ENCODE peak calls at places on chromosomes 11 and 22, in four cellular contexts. One of them, this sample, is unnamed.

GRCh38 chr22:19292262-19293230 is 1.0 kb upstream of the CLTCL1 start:
- DNase-seq in IMR-90: no peak
- DNase-seq in fibroblast of villous mesenchyme: peak; percentile 60
- DNase-seq in OCI-LY7: peak; percentile 54
- DNase-seq in this sample: peak; percentile 39

GRCh38 chr11:5690736-5691135 is 1.1 kb downstream of the TRIM22 start:
- DNase-seq in fibroblast of villous mesenchyme: peak; percentile 65
- DNase-seq in OCI-LY7: peak; percentile 24
- DNase-seq in IMR-90: peak; percentile 13
- DNase-seq in this sample: no peak

GRCh38 chr11:83241291-83241946 is 44.7 kb downstream of the CCDC90B start:
- DNase-seq in fibroblast of villous mesenchyme: peak; percentile 70
- DNase-seq in IMR-90: peak; percentile 77
- DNase-seq in OCI-LY7: peak; percentile 62
- DNase-seq in this sample: peak; percentile 55

GRCh38 chr11:380491-380890 is 11.2 kb downstream of the B4GALNT4 start:
- DNase-seq in OCI-LY7: no peak
- DNase-seq in fibroblast of villous mesenchyme: no peak
- DNase-seq in IMR-90: no peak
- DNase-seq in this sample: no peak

GRCh38 chr11:67071420-67072284 is 15.0 kb downstream of the RHOD start:
- DNase-seq in fibroblast of villous mesenchyme: peak; percentile 55
- DNase-seq in IMR-90: peak; percentile 55
- DNase-seq in OCI-LY7: peak; percentile 71
- DNase-seq in this sample: peak; percentile 91

GRCh38 chr11:131704682-131705081 is 334.3 kb downstream of the NTM start:
- DNase-seq in IMR-90: no peak
- DNase-seq in OCI-LY7: no peak
- DNase-seq in fibroblast of villous mesenchyme: no peak
- DNase-seq in this sample: no peak

GRCh38 chr11:122189259-122189658 is 73.2 kb upstream of the BLID start:
- DNase-seq in fibroblast of villous mesenchyme: peak; percentile 87
- DNase-seq in OCI-LY7: no peak
- DNase-seq in IMR-90: peak; percentile 98
- DNase-seq in this sample: no peak

GRCh38 chr11:64048042-64048854 is 12.5 kb downstream of the FLRT1 start:
- DNase-seq in fibroblast of villous mesenchyme: no peak
- DNase-seq in IMR-90: no peak
- DNase-seq in OCI-LY7: no peak
- DNase-seq in this sample: no peak

GRCh38 chr11:57335343-57336110 is at the start of gene SSRP1:
- DNase-seq in OCI-LY7: peak; percentile 95
- DNase-seq in IMR-90: peak; percentile 83
- DNase-seq in fibroblast of villous mesenchyme: peak; percentile 84
- DNase-seq in this sample: peak; percentile 91

GRCh38 chr11:67438121-67438902 is 830 bp upstream of the PTPRCAP start:
- DNase-seq in fibroblast of villous mesenchyme: no peak
- DNase-seq in OCI-LY7: peak; percentile 81
- DNase-seq in IMR-90: no peak
- DNase-seq in this sample: peak; percentile 93

GRCh38 chr11:130631119-130631518 is 182.7 kb downstream of the ADAMTS15 start:
- DNase-seq in fibroblast of villous mesenchyme: peak; percentile 75
- DNase-seq in OCI-LY7: no peak
- DNase-seq in IMR-90: peak; percentile 95
- DNase-seq in this sample: peak; percentile 30

GRCh38 chr22:27997538-27997937 is 78.5 kb upstream of the PITPNB start:
- DNase-seq in fibroblast of villous mesenchyme: no peak
- DNase-seq in OCI-LY7: peak; percentile 24
- DNase-seq in IMR-90: peak; percentile 25
- DNase-seq in this sample: no peak

GRCh38 chr11:9143726-9144125 is 52.3 kb upstream of the SCUBE2 start:
- DNase-seq in fibroblast of villous mesenchyme: no peak
- DNase-seq in IMR-90: no peak
- DNase-seq in OCI-LY7: no peak
- DNase-seq in this sample: no peak

DNA sequence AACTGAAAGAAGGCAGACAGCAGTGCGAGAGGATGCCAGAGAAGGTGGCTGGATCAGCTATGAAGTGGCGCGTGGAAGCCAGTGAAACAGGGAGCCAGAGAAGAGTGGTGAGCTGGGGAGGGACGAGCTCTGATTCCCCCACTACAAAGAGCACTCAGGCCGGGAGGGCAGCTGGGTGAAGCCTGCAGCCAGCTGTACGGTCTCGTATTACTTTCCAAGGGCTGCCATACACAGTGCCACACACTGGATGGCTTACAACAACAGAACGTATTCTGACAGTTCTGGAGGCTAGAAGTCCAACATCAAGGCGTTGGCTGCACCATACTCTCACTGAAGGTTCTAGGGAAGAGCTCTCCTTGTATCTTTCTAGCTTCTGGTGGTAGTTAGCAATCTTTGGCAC is 47.1 kb upstream of the WNT11 start:
- DNase-seq in OCI-LY7: no peak
- DNase-seq in IMR-90: no peak
- DNase-seq in fibroblast of villous mesenchyme: no peak
- DNase-seq in this sample: no peak
- TF ChIP-seq CTCF in OCI-LY7: no peak
- TF ChIP-seq CTCF in IMR-90: no peak
- TF ChIP-seq CTCF in fibroblast of villous mesenchyme: no peak
- TF ChIP-seq CTCF in this sample: no peak

GRCh38 chr11:70942593-70942992 is 309.8 kb downstream of the SHANK2 start:
- DNase-seq in OCI-LY7: peak; percentile 24
- DNase-seq in fibroblast of villous mesenchyme: no peak
- DNase-seq in IMR-90: no peak
- DNase-seq in this sample: peak; percentile 26
- TF ChIP-seq CTCF in OCI-LY7: peak; percentile 81
- TF ChIP-seq CTCF in fibroblast of villous mesenchyme: no peak
- TF ChIP-seq CTCF in IMR-90: no peak
- TF ChIP-seq CTCF in this sample: peak; percentile 56

GRCh38 chr22:40385041-40385782 is 14.8 kb downstream of the SGSM3 start:
- DNase-seq in fibroblast of villous mesenchyme: no peak
- DNase-seq in OCI-LY7: peak; percentile 82
- DNase-seq in IMR-90: no peak
- DNase-seq in this sample: peak; percentile 58
- TF ChIP-seq CTCF in fibroblast of villous mesenchyme: no peak
- TF ChIP-seq CTCF in OCI-LY7: peak; percentile 60
- TF ChIP-seq CTCF in IMR-90: no peak
- TF ChIP-seq CTCF in this sample: no peak

DNA sequence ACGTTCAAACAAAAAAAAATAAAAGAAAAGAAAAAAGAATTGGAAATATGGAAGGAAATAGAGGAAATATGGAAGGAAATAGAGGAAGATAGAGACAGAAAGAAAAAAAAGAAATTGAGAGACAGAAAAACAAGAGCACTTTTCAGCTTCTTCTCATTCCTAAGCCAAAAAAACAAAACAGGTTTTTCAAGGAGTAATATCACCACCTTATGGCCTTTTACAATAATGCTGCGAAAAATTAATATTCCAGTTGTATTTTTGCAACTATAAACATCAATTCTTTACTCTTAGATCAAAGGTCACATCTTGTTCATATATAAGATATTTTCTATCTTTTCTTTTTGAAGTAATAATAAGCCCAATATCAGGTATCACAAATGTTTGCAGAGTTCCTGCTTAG is 328.3 kb downstream of the FAT3 start:
- DNase-seq in fibroblast of villous mesenchyme: peak; percentile 7
- DNase-seq in IMR-90: peak; percentile 4
- DNase-seq in OCI-LY7: no peak
- DNase-seq in this sample: no peak
- TF ChIP-seq CTCF in fibroblast of villous mesenchyme: peak; percentile 4
- TF ChIP-seq CTCF in IMR-90: peak; percentile 46
- TF ChIP-seq CTCF in OCI-LY7: peak; percentile 28
- TF ChIP-seq CTCF in this sample: no peak

GRCh38 chr11:77471520-77472234 is 2.2 kb downstream of the PAK1 start:
- DNase-seq in IMR-90: no peak
- DNase-seq in OCI-LY7: peak; percentile 1
- DNase-seq in fibroblast of villous mesenchyme: no peak
- DNase-seq in this sample: peak; percentile 65
- TF ChIP-seq CTCF in IMR-90: peak; percentile 13
- TF ChIP-seq CTCF in OCI-LY7: peak; percentile 48
- TF ChIP-seq CTCF in fibroblast of villous mesenchyme: peak; percentile 25
- TF ChIP-seq CTCF in this sample: no peak

GRCh38 chr11:99208813-99209212 is 188.1 kb downstream of the CNTN5 start:
- DNase-seq in OCI-LY7: no peak
- DNase-seq in fibroblast of villous mesenchyme: no peak
- DNase-seq in IMR-90: no peak
- DNase-seq in this sample: no peak
- TF ChIP-seq CTCF in OCI-LY7: no peak
- TF ChIP-seq CTCF in fibroblast of villous mesenchyme: no peak
- TF ChIP-seq CTCF in IMR-90: no peak
- TF ChIP-seq CTCF in this sample: no peak

GRCh38 chr11:125887373-125888324 is at the start of gene HYLS1:
- DNase-seq in IMR-90: peak; percentile 95
- DNase-seq in OCI-LY7: peak; percentile 98
- DNase-seq in fibroblast of villous mesenchyme: peak; percentile 98
- DNase-seq in this sample: peak; percentile 96
- TF ChIP-seq CTCF in IMR-90: peak; percentile 9
- TF ChIP-seq CTCF in OCI-LY7: peak; percentile 57
- TF ChIP-seq CTCF in fibroblast of villous mesenchyme: peak; percentile 35
- TF ChIP-seq CTCF in this sample: no peak

GRCh38 chr11:123490527-123490926 is 60.5 kb downstream of the GRAMD1B start:
- DNase-seq in IMR-90: no peak
- DNase-seq in OCI-LY7: no peak
- DNase-seq in fibroblast of villous mesenchyme: no peak
- DNase-seq in this sample: no peak
- TF ChIP-seq CTCF in IMR-90: no peak
- TF ChIP-seq CTCF in OCI-LY7: peak; percentile 32
- TF ChIP-seq CTCF in fibroblast of villous mesenchyme: no peak
- TF ChIP-seq CTCF in this sample: no peak